ENCODE peak calls at places on chromosomes 3 and 15, in five cellular contexts. T is stimulated activated naive CD8-positive, alpha-beta T cell treated with anti-CD3 and anti-CD28 coated beads, Interleukin-15, Interleukin-2, amounts not matched to agents 100 U/mL and 50 U/mL, for 24 hours; D is naive thymus-derived CD4-positive, alpha-beta T cell; E is stimulated activated CD4-positive, alpha-beta T cell treated with anti-CD3 and anti-CD28 coated beads, Interleukin-15, amount 100 ng/mL, for 48 hours; W is non-pigmented ciliary epithelial cell. L is an unnamed sample.

GRCh38 chr15:44370830-44371229 is 56.6 kb upstream of the CTDSPL2 start:
- DNase-seq in T (no peak), D (no peak), E (no peak), W (no peak), L (no peak)

GRCh38 chr3:172102883-172103310 is 63.5 kb downstream of the FNDC3B start:
- DNase-seq in T (no peak), D (no peak), E (no peak), W (no peak), L (no peak)

GRCh38 chr3:14324224-14324944 is 78.0 kb upstream of the SLC6A6 start:
- DNase-seq in T (no peak), D (no peak), E (no peak), W (no peak), L (no peak)

GRCh38 chr3:193822492-193823220 is 229.6 kb downstream of the OPA1 start:
- DNase-seq in T (no peak), D (no peak), E (no peak), W (peak), L (no peak)

GRCh38 chr3:46878796-46879436 is 1.4 kb downstream of the PTH1R start:
- DNase-seq in T (no peak), D (no peak), E (no peak), W (no peak), L (no peak)

GRCh38 chr15:35496585-35496984 is 49.4 kb downstream of the DPH6 start:
- DNase-seq in T (no peak), D (no peak), E (no peak), W (no peak), L (no peak)

GRCh38 chr3:114128231-114128630 is 50.6 kb downstream of the DRD3 start:
- DNase-seq in T (no peak), D (no peak), E (no peak), W (no peak), L (no peak)

GRCh38 chr3:142853270-142854163 is 35.4 kb downstream of the PCOLCE2 start:
- DNase-seq in T (no peak), D (no peak), E (no peak), W (peak), L (no peak)

GRCh38 chr3:79866162-79866561 is 98.4 kb upstream of the ROBO1 start:
- DNase-seq in T (no peak), D (no peak), E (no peak), W (no peak), L (no peak)

GRCh38 chr15:51088585-51088984 is 6.1 kb downstream of the TNFAIP8L3 start:
- DNase-seq in T (no peak), D (no peak), E (no peak), W (no peak), L (no peak)

GRCh38 chr3:64343692-64344440 is 118.6 kb upstream of the PRICKLE2 start:
- DNase-seq in T (no peak), D (no peak), E (no peak), W (no peak), L (no peak)